ENCODE peak calls at places on chromosomes 1 and 21, in five cellular contexts. A is GDM1; U is progenitor cell of endocrine pancreas; B is stimulated activated CD8-positive, alpha-beta memory T cell treated with anti-CD3 and anti-CD28 coated beads, Interleukin-15, amount 100 ng/mL, for 4 hours; O is heart right ventricle. S is an unnamed sample.

GRCh38 chr1:168243200-168243599 is 17.4 kb downstream of the SFT2D2 start:
- DNase-seq in O (peak; percentile 25), U (no peak), B (no peak), A (no peak), S (no peak)

GRCh38 chr1:227273557-227273956 is 44.7 kb downstream of the CDC42BPA start:
- DNase-seq in B (no peak), A (no peak), O (no peak), U (no peak), S (no peak)

GRCh38 chr1:208595745-208596144 is 351.6 kb upstream of the PLXNA2 start:
- DNase-seq in A (no peak), U (no peak), O (no peak), B (no peak), S (no peak)

GRCh38 chr1:38581396-38581795 is 278.2 kb downstream of the RRAGC start:
- DNase-seq in O (no peak), U (no peak), A (no peak), B (no peak), S (no peak)

GRCh38 chr1:11767932-11768704 is 6.1 kb downstream of the C1orf167 start:
- DNase-seq in O (no peak), B (no peak), A (no peak), U (no peak), S (no peak)

GRCh38 chr1:74693473-74693872 is 19.9 kb upstream of the ERICH3 start:
- DNase-seq in U (no peak), O (no peak), B (no peak), A (no peak), S (no peak)

GRCh38 chr1:16208270-16208987 is 4.0 kb downstream of the ARHGEF19 start:
- DNase-seq in A (no peak), O (no peak), U (no peak), B (no peak), S (no peak)

GRCh38 chr1:211734791-211735190 is 59.4 kb upstream of the NEK2 start:
- DNase-seq in U (no peak), A (no peak), B (no peak), O (no peak), S (no peak)

GRCh38 chr1:81949421-81949820 is 148.7 kb downstream of the ADGRL2 start:
- DNase-seq in A (no peak), O (no peak), B (no peak), U (no peak), S (no peak)

GRCh38 chr1:77313491-77313890 is 31.7 kb downstream of the AK5 start:
- DNase-seq in O (no peak), A (no peak), B (no peak), U (no peak), S (no peak)

GRCh38 chr1:21307663-21308062 is 17.4 kb upstream of the ECE1 start:
- DNase-seq in A (no peak), U (no peak), B (no peak), O (no peak), S (no peak)

GRCh38 chr1:110746644-110747259 is 72.0 kb upstream of the KCNA3 start:
- DNase-seq in A (no peak), B (peak; percentile 5), U (peak; percentile 60), O (peak; percentile 59), S (no peak)

GRCh38 chr21:28447453-28447852 is 545.2 kb downstream of the LTN1 start:
- DNase-seq in A (no peak), B (no peak), O (no peak), U (no peak), S (no peak)

GRCh38 chr1:192343304-192343703 is 26.5 kb downstream of the RGS21 start:
- DNase-seq in A (no peak), O (no peak), U (no peak), B (no peak), S (no peak)

GRCh38 chr1:15998929-15999328 is 5.1 kb upstream of the SRARP start:
- DNase-seq in B (no peak), A (no peak), U (no peak), O (no peak), S (no peak)

GRCh38 chr1:67404212-67404620 is 26.0 kb downstream of the SERBP1 start:
- DNase-seq in O (no peak), A (no peak), U (no peak), B (no peak), S (no peak)

GRCh38 chr1:111203681-111204210 is 3.3 kb upstream of the DENND2D start:
- DNase-seq in A (peak; percentile 93), O (peak; percentile 57), U (no peak), B (peak; percentile 79), S (peak; percentile 88)

GRCh38 chr1:6185635-6186382 is 5.7 kb upstream of the CHD5 start:
- DNase-seq in B (no peak), U (no peak), O (no peak), A (no peak), S (no peak)

GRCh38 chr1:9586147-9586766 is 2.5 kb upstream of the TMEM201 start:
- DNase-seq in B (no peak), O (no peak), A (no peak), U (no peak), S (no peak)

GRCh38 chr1:207040181-207040533 is 7.6 kb upstream of the C1orf116 start:
- DNase-seq in B (no peak), A (no peak), O (no peak), U (no peak), S (no peak)

GRCh38 chr21:43262427-43262826 is 93.6 kb downstream of the CRYAA start:
- DNase-seq in O (no peak), A (no peak), B (no peak), U (no peak), S (no peak)

GRCh38 chr1:61612600-61612999 is 112.3 kb downstream of the TM2D1 start:
- DNase-seq in O (no peak), A (no peak), B (no peak), U (no peak), S (peak; percentile 12)

GRCh38 chr1:198560093-198560638 is 19.7 kb upstream of the ATP6V1G3 start:
- DNase-seq in U (no peak), A (no peak), O (no peak), B (no peak), S (no peak)

GRCh38 chr1:234917495-234918188 is 211.0 kb downstream of the TOMM20 start:
- DNase-seq in B (no peak), U (no peak), O (no peak), A (no peak), S (no peak)

GRCh38 chr1:51622455-51622913 is 5.6 kb downstream of the OSBPL9 start:
- DNase-seq in U (no peak), B (no peak), O (peak; percentile 18), A (peak; percentile 51), S (peak; percentile 43)

GRCh38 chr1:54329337-54329954 is 76.7 kb downstream of the SSBP3 start:
- DNase-seq in B (no peak), U (no peak), O (no peak), A (no peak), S (no peak)

GRCh38 chr1:36365310-36365895 is 20.3 kb downstream of the STK40 start:
- DNase-seq in U (no peak), O (peak; percentile 67), B (no peak), A (no peak), S (peak; percentile 21)

GRCh38 chr1:1168451-1169411 is 4.9 kb upstream of the TTLL10 start:
- DNase-seq in O (no peak), U (no peak), B (no peak), A (no peak), S (no peak)

GRCh38 chr1:84772428-84772943 is 82.2 kb upstream of the SSX2IP start:
- DNase-seq in A (peak; percentile 32), B (peak; percentile 21), O (peak; percentile 78), U (peak; percentile 63), S (no peak)